ENCODE peak calls at places on chromosomes 5 and 9, in five cellular contexts. T is Peyer's patch, J is prostate gland, C is GM23248, Q is cardiac muscle cell. X is an unnamed sample.

GRCh38 chr9:127158995-127159801 is 36.8 kb upstream of the ANGPTL2 start:
- DNase-seq in Q (peak; percentile 40), C (peak; percentile 96), T (peak; percentile 82), J (no peak), X (peak; percentile 55)

GRCh38 chr5:151126199-151126645 is 31.4 kb downstream of the ANXA6 start:
- DNase-seq in C (peak; percentile 72), T (peak; percentile 87), Q (peak; percentile 76), J (peak; percentile 52), X (peak; percentile 71)

GRCh38 chr5:135979510-135979909 is 24.7 kb upstream of the LECT2 start:
- DNase-seq in Q (no peak), C (peak; percentile 78), T (no peak), J (no peak), X (no peak)

GRCh38 chr9:137685035-137685885 is 66.5 kb downstream of the EHMT1 start:
- DNase-seq in J (no peak), T (no peak), C (peak; percentile 44), Q (no peak), X (no peak)

GRCh38 chr5:50320131-50320749 is 120.8 kb downstream of the EMB start:
- DNase-seq in Q (no peak), C (peak; percentile 19), J (no peak), T (no peak), X (no peak)

GRCh38 chr5:109743041-109743531 is 53.4 kb downstream of the MAN2A1 start:
- DNase-seq in J (no peak), C (no peak), T (no peak), Q (no peak), X (no peak)

GRCh38 chr5:38603691-38604090 is 47.2 kb upstream of the LIFR start:
- DNase-seq in J (no peak), T (no peak), Q (no peak), C (no peak), X (no peak)

GRCh38 chr5:120564013-120564412 is 99.9 kb downstream of the PRR16 start:
- DNase-seq in T (no peak), J (no peak), C (no peak), Q (no peak), X (no peak)

GRCh38 chr9:117043159-117043558 is 356.1 kb downstream of the TRIM32 start:
- DNase-seq in C (no peak), T (no peak), J (no peak), Q (no peak), X (no peak)

GRCh38 chr5:136424835-136425694 is 59.7 kb upstream of the TRPC7 start:
- DNase-seq in C (peak; percentile 79), Q (peak; percentile 88), J (peak; percentile 69), T (peak; percentile 84), X (peak; percentile 87)

GRCh38 chr5:135119497-135119896 is 85.5 kb upstream of the PITX1 start:
- DNase-seq in J (no peak), C (no peak), T (no peak), Q (peak; percentile 66), X (no peak)

GRCh38 chr5:99169309-99169708 is 240.5 kb upstream of the CHD1 start:
- DNase-seq in T (no peak), C (peak; percentile 38), J (no peak), Q (peak; percentile 14), X (no peak)

GRCh38 chr5:169164481-169164925 is 136.4 kb downstream of the SLIT3 start:
- DNase-seq in Q (no peak), C (peak; percentile 92), J (peak; percentile 87), T (no peak), X (peak; percentile 31)

GRCh38 chr9:77935974-77936373 is 95.6 kb downstream of the GNAQ start:
- DNase-seq in T (no peak), J (no peak), Q (no peak), C (no peak), X (no peak)

GRCh38 chr5:151739939-151740335 is 18.5 kb downstream of the ATOX1 start:
- DNase-seq in T (no peak), C (peak; percentile 94), J (no peak), Q (no peak), X (no peak)

GRCh38 chr9:79580065-79580464 is 8.3 kb downstream of the TLE4 start:
- DNase-seq in T (no peak), J (no peak), Q (no peak), C (no peak), X (peak; percentile 48)

GRCh38 chr5:138824924-138825863 is 49.9 kb downstream of the LRRTM2 start:
- DNase-seq in C (peak; percentile 65), T (no peak), Q (peak; percentile 24), J (no peak), X (no peak)

GRCh38 chr5:95664204-95664786 is 17.7 kb downstream of the RFESD start:
- DNase-seq in J (no peak), Q (peak; percentile 50), T (peak; percentile 72), C (peak; percentile 67), X (peak; percentile 24)

GRCh38 chr9:70136632-70137031 is 93.0 kb downstream of the MAMDC2 start:
- DNase-seq in J (no peak), C (peak; percentile 54), Q (no peak), T (no peak), X (no peak)

GRCh38 chr5:107085572-107085971 is 585.2 kb downstream of the EFNA5 start:
- DNase-seq in T (no peak), C (no peak), J (no peak), Q (no peak), X (no peak)

GRCh38 chr5:101260857-101261256 is 357.8 kb upstream of the ST8SIA4 start:
- DNase-seq in T (no peak), Q (no peak), C (no peak), J (no peak), X (no peak)

GRCh38 chr9:12880406-12881016 is 105.7 kb downstream of the LURAP1L start:
- DNase-seq in Q (no peak), T (no peak), J (no peak), C (peak; percentile 0), X (no peak)

GRCh38 chr5:131394128-131394527 is 130.3 kb downstream of the CDC42SE2 start:
- DNase-seq in Q (no peak), T (no peak), J (peak; percentile 53), C (no peak), X (no peak)

GRCh38 chr5:78889759-78890158 is 95.4 kb downstream of the ARSB start:
- DNase-seq in T (no peak), C (peak; percentile 92), J (no peak), Q (no peak), X (no peak)

GRCh38 chr9:120857481-120857880 is 14.8 kb upstream of the PSMD5 start:
- DNase-seq in C (no peak), J (no peak), T (no peak), Q (no peak), X (no peak)

GRCh38 chr9:81772144-81772543 is 82.8 kb upstream of the TLE1 start:
- DNase-seq in Q (no peak), C (no peak), T (no peak), J (no peak), X (no peak)

GRCh38 chr9:110126457-110126856 is 81.5 kb downstream of the C9orf152 start:
- DNase-seq in T (no peak), J (no peak), C (no peak), Q (no peak), X (no peak)

GRCh38 chr9:131609116-131609830 is 64.0 kb downstream of the PRRT1B start:
- DNase-seq in T (no peak), Q (no peak), J (no peak), C (peak; percentile 92), X (no peak)

DNA sequence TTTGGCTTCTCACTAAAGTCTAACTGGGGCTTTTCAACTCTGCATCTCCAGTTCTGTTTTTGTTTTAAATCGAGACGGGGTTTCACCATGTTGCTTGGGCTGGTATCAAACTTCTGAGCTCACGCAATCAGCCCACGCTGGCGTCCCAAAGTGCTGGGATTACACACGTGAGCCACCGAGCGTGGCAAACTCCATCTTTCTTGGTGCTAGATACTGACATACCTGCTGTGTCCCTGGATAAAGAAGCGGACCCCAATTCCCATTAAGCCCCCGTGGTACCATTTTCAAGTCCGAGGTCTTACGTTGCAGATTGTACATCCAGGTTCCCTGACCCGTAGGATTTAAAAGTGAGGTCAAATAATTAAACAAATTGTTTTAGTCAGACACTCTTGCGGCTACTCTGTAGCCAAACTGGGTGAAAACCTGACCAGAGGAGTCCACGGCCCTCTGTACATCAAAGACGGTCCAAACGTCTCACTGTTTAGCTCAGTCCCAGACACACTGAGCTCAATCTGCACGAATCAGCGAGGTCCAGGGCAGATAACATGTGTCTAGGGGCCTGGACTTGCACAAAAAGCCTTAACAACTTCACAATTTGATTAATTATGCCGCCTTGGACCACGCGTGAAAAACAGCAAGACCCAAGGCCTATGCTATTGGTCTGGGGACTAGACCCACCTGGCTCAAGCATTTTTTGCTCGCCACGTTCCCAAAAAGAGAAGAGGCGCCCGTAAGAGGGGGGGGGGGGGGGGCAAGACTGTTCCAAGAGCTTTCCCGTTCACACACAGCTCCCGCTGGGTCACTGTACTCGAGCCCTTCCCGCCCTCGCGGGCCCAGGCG is 727 bp upstream of the DNAJA1 start:
- DNase-seq in C (peak; percentile 83), J (no peak), T (no peak), Q (no peak), X (peak; percentile 31)
- H3K36me3 ChIP-seq in C (peaks cover 12% of the 10 kb centered on the region), J (no peaks in the 10 kb centered on the region), T (peaks cover 26% of the 10 kb centered on the region), Q (peaks cover 25% of the 10 kb centered on the region), X (peaks cover 43% of the 10 kb centered on the region)

DNA sequence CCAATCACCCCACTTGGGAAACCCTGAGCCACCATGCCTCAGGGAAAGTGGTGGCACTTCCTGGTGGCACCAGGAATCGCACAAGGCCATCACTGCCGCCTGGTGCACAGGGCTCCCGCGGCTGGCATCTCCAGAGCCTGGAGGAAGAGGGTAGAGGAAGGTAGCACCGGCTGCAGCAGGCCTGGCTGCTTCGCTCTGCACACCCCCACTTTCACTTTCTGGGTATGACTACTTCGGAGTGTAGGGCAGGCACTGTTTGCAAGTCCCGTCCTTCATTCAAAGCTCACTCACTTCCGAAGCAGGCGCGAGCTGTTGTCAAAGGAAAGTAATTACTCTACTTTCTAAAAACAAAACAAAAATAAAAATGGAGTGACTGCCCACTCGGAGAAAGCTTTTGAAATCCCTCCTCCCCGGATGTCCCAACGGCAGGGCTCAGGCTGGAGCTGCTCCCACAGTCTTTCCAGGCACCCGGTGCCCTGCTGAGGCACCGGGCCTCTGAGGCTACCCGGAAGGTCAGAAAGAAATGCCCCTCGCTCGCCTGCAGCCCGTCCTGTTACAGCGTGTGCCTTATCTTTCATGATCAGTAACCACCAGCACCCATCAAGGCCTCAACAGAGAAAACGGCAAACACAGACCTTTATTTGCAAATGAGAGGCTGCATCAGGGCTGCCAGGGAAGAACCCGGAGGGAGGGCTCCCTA is 2.0 kb downstream of the BRD3 start:
- DNase-seq in C (peak; percentile 84), Q (no peak), T (peak; percentile 79), J (no peak), X (no peak)
- H3K27me3 ChIP-seq in C (peaks cover 19% of the 10 kb centered on the region), Q (peaks cover 4% of the 10 kb centered on the region), T (no peaks in the 10 kb centered on the region), J (no peaks in the 10 kb centered on the region), X (peaks cover 16% of the 10 kb centered on the region)

GRCh38 chr9:112169368-112169767 is 5.7 kb downstream of the SUSD1 start:
- DNase-seq in C (no peak), J (no peak), Q (no peak), T (peak; percentile 69), X (no peak)
- H3K4me1 ChIP-seq in C (peaks cover 5% of the 10 kb centered on the region), J (peaks cover 4% of the 10 kb centered on the region), Q (no peaks in the 10 kb centered on the region), T (peaks cover 19% of the 10 kb centered on the region), X (no peaks in the 10 kb centered on the region)

GRCh38 chr9:136451221-136451877 is 11.7 kb upstream of the INPP5E start:
- DNase-seq in Q (peak; percentile 65), J (no peak), T (no peak), C (no peak), X (no peak)

GRCh38 chr9:136447173-136447778 is 7.6 kb upstream of the INPP5E start:
- DNase-seq in J (no peak), Q (no peak), T (no peak), C (no peak), X (no peak)

GRCh38 chr9:136444102-136444501 is 4.5 kb upstream of the INPP5E start:
- DNase-seq in T (no peak), J (no peak), Q (no peak), C (no peak), X (no peak)

GRCh38 chr9:136445799-136446198 is 6.2 kb upstream of the INPP5E start:
- DNase-seq in C (no peak), Q (no peak), T (no peak), J (no peak), X (no peak)

GRCh38 chr9:136448655-136449054 is 9.0 kb upstream of the INPP5E start:
- DNase-seq in J (no peak), Q (no peak), C (no peak), T (no peak), X (no peak)
- H3K36me3 ChIP-seq in J (peaks cover 10% of the 10 kb centered on the region), Q (peaks cover 44% of the 10 kb centered on the region), C (peaks cover 48% of the 10 kb centered on the region), T (peaks cover 91% of the 10 kb centered on the region), X (peaks cover 58% of the 10 kb centered on the region)

X was measured in BE2C.